ENCODE peak calls at places on chromosomes 7 and 10, in five cellular contexts. A, Y, V, W and P are unnamed samples.

GRCh38 chr7:22645418-22646181 is 81.4 kb upstream of the IL6 start:
- DNase-seq in A (no peak), Y (no peak), V (no peak), W (no peak), P (no peak)

GRCh38 chr7:17534348-17534747 is 235.9 kb downstream of the AHR start:
- DNase-seq in A (no peak), Y (no peak), V (no peak), W (no peak), P (no peak)

GRCh38 chr10:13891542-13892431 is 305.0 kb downstream of the PRPF18 start:
- DNase-seq in A (peak), Y (no peak), V (no peak), W (no peak), P (no peak)

GRCh38 chr10:30127120-30127541 is 67.7 kb upstream of the JCAD start:
- DNase-seq in A (no peak), Y (no peak), V (no peak), W (no peak), P (no peak)

GRCh38 chr10:8254350-8254749 is 199.9 kb downstream of the GATA3 start:
- DNase-seq in A (no peak), Y (no peak), V (no peak), W (no peak), P (no peak)

GRCh38 chr10:17429490-17429889 is 24.9 kb downstream of the ST8SIA6 start:
- DNase-seq in A (no peak), Y (no peak), V (no peak), W (no peak), P (no peak)

GRCh38 chr7:42104231-42104630 is 132.8 kb downstream of the GLI3 start:
- DNase-seq in A (no peak), Y (no peak), V (no peak), W (no peak), P (no peak)

GRCh38 chr10:128875955-128876354 is 591.1 kb upstream of the MGMT start:
- DNase-seq in A (no peak), Y (no peak), V (no peak), W (no peak), P (no peak)

GRCh38 chr7:79149831-79150230 is 303.6 kb downstream of the MAGI2 start:
- DNase-seq in A (no peak), Y (no peak), V (no peak), W (no peak), P (no peak)

GRCh38 chr7:47647213-47647985 is 65.5 kb upstream of the TNS3 start:
- DNase-seq in A (no peak), Y (no peak), V (no peak), W (no peak), P (peak)

GRCh38 chr10:35821339-35821911 is 179.3 kb upstream of the FZD8 start:
- DNase-seq in A (no peak), Y (no peak), V (no peak), W (peak), P (no peak)

GRCh38 chr10:71429304-71429703 is 32.6 kb downstream of the CDH23 start:
- DNase-seq in A (no peak), Y (no peak), V (no peak), W (no peak), P (no peak)

GRCh38 chr10:986137-986825 is 2.0 kb upstream of the GTPBP4 start:
- DNase-seq in A (no peak), Y (no peak), V (no peak), W (peak), P (peak)

GRCh38 chr7:41437257-41438196 is 265.4 kb downstream of the INHBA start:
- DNase-seq in A (no peak), Y (no peak), V (no peak), W (peak), P (peak)

GRCh38 chr7:150992833-150993302 is 2.1 kb downstream of the NOS3 start:
- DNase-seq in A (peak), Y (no peak), V (no peak), W (no peak), P (no peak)

GRCh38 chr7:1550846-1551155 is 5.2 kb downstream of the TMEM184A start:
- DNase-seq in A (no peak), Y (no peak), V (no peak), W (no peak), P (no peak)

GRCh38 chr7:68155676-68156075 is 1159.0 kb downstream of the TYW1 start:
- DNase-seq in A (no peak), Y (no peak), V (no peak), W (no peak), P (no peak)

GRCh38 chr10:128431506-128431905 is 305.3 kb upstream of the MKI67 start:
- DNase-seq in A (no peak), Y (no peak), V (no peak), W (no peak), P (no peak)

GRCh38 chr10:61187601-61188000 is 243.6 kb upstream of the RHOBTB1 start:
- DNase-seq in A (no peak), Y (no peak), V (no peak), W (no peak), P (no peak)

GRCh38 chr7:25054849-25055248 is 70.2 kb downstream of the CYCS start:
- DNase-seq in A (no peak), Y (no peak), V (no peak), W (no peak), P (no peak)

GRCh38 chr10:132575320-132576201 is 38.0 kb downstream of the INPP5A start:
- DNase-seq in A (no peak), Y (peak), V (no peak), W (no peak), P (no peak)
- H3K27ac ChIP-seq in A (peak), Y (no peak), V (no peak), W (no peak), P (peak)

DNA sequence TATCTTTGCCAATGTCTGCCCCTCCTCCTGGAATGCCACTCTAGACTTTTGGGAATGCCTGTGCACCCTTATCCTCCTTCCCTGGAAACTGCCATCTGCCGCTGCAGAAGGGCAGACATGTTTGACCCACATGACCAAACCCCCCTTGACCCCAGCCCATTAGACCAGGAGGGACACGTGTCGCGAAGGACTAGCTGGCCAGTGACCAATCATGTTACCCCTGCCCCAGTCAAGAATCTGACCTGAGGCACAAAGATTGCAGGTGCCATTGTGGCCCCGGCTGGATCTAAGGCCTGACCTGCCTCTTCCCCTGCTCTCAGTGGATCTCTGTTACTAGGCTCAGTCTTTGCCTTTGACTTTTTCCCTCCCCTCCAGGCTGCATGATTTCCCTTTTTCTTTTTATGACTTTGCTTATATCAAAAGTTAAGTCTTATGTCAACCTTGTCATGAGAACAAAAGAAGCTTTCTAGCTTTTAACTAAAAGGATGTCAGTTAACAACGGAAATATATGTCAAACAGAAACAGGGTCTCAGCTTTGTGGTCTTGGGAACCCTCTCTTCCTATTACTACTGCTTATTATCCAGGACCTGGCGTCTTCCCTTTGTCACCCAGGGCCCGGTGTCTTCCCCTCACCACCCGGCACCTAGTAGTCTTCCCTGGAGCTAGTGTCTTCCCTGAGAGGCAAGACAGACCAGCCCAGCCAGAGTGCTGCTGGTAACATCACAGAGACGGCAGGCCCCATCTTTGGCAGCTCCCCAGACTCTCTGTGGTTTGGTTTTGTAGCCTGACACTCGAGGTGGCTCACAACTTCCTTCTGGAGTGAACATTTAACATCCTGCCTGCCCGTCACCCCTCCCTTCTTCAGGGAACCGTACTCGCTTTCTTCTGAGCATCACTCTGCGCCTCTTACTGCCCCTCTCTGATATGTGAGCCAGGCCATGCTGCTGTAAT is 24.4 kb upstream of the PPIF start:
- DNase-seq in A (no peak), Y (no peak), V (no peak), W (peak), P (no peak)
- H3K4me3 ChIP-seq in A (no peak), Y (no peak), V (no peak), W (no peak), P (no peak)

GRCh38 chr10:80150172-80150571 is 17.6 kb downstream of the PLAC9 start:
- DNase-seq in A (no peak), Y (no peak), V (no peak), W (no peak), P (no peak)
- H3K27ac ChIP-seq in A (peak), Y (no peak), V (no peak), W (no peak), P (no peak)

GRCh38 chr10:92418221-92418620 is 127.3 kb downstream of the MARCHF5 start:
- DNase-seq in A (no peak), Y (no peak), V (no peak), W (no peak), P (no peak)

GRCh38 chr10:92421550-92421949 is 130.6 kb downstream of the MARCHF5 start:
- DNase-seq in A (no peak), Y (no peak), V (no peak), W (no peak), P (no peak)

GRCh38 chr10:92418891-92419290 is 127.9 kb downstream of the MARCHF5 start:
- DNase-seq in A (no peak), Y (no peak), V (no peak), W (no peak), P (no peak)

GRCh38 chr10:92419740-92420553 is 129.0 kb downstream of the MARCHF5 start:
- DNase-seq in A (peak), Y (no peak), V (no peak), W (no peak), P (peak)

GRCh38 chr10:92420554-92421275 is 129.7 kb downstream of the MARCHF5 start:
- DNase-seq in A (no peak), Y (no peak), V (no peak), W (no peak), P (no peak)
- H3K4me3 ChIP-seq in A (peak), Y (peak), V (no peak), W (no peak), P (peak)

GRCh38 chr7:140398821-140399220 is 491 bp upstream of the SLC37A3 start:
- DNase-seq in A (no peak), Y (no peak), V (no peak), W (no peak), P (no peak)

GRCh38 chr7:140402178-140402835 is 1.6 kb upstream of the RAB19 start:
- DNase-seq in A (no peak), Y (peak), V (no peak), W (peak), P (no peak)

GRCh38 chr7:140400381-140400780 is 2.1 kb upstream of the SLC37A3 start:
- DNase-seq in A (no peak), Y (no peak), V (no peak), W (no peak), P (no peak)

GRCh38 chr7:140403878-140404564 is at the start of gene RAB19:
- DNase-seq in A (no peak), Y (no peak), V (no peak), W (peak), P (no peak)

GRCh38 chr7:140404565-140405080 is 765 bp downstream of the RAB19 start:
- DNase-seq in A (no peak), Y (no peak), V (no peak), W (no peak), P (no peak)
- H3K27ac ChIP-seq in A (no peak), Y (no peak), V (no peak), W (no peak), P (no peak)

GRCh38 chr7:93914581-93915066 is 6.9 kb upstream of the GNG11 start:
- DNase-seq in A (no peak), Y (peak), V (no peak), W (peak), P (no peak)
- H3K4me3 ChIP-seq in A (peak), Y (no peak), V (peak), W (no peak), P (no peak)

DNA sequence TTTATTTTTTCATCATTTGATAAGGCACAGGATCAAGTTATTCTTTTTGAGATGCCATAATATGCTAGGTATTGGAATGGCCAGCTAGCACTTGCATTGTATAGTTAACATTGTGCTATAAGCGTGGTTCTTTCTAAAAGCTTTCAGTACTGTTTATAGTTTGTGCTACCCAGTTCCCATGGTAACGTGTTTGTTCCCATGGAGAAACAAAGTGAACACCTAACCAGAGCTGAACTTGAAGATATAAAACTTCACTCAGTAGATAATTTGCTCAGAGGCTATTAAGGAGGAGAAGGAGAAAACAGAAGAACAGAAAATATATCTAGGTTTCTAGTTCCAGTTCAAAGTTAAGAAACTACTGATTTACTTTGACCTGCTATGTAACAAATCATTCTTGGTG is 23.6 kb upstream of the ITGB8 start:
- DNase-seq in A (no peak), Y (no peak), V (no peak), W (no peak), P (no peak)
- H3K27ac ChIP-seq in A (no peak), Y (no peak), V (no peak), W (no peak), P (no peak)

GRCh38 chr7:27189560-27190283 is 4.7 kb upstream of the HOXA11 start:
- DNase-seq in A (no peak), Y (no peak), V (no peak), W (no peak), P (peak)
- H3K4me3 ChIP-seq in A (no peak), Y (no peak), V (no peak), W (no peak), P (no peak)

GRCh38 chr7:89738549-89738948 is 415.7 kb upstream of the STEAP1 start:
- DNase-seq in A (no peak), Y (no peak), V (no peak), W (no peak), P (no peak)
- H3K27ac ChIP-seq in A (no peak), Y (no peak), V (no peak), W (no peak), P (no peak)

GRCh38 chr7:128200376-128200775 is 40.7 kb upstream of the LEP start:
- DNase-seq in A (no peak), Y (no peak), V (no peak), W (no peak), P (no peak)

GRCh38 chr7:128201690-128202085 is 39.4 kb upstream of the LEP start:
- DNase-seq in A (no peak), Y (no peak), V (no peak), W (no peak), P (no peak)

GRCh38 chr7:128202287-128202957 is 38.7 kb upstream of the LEP start:
- DNase-seq in A (no peak), Y (no peak), V (no peak), W (no peak), P (no peak)

GRCh38 chr7:128203047-128203491 is 38.0 kb upstream of the LEP start:
- DNase-seq in A (no peak), Y (no peak), V (no peak), W (no peak), P (no peak)

GRCh38 chr7:128201067-128201689 is 39.9 kb upstream of the LEP start:
- DNase-seq in A (no peak), Y (no peak), V (no peak), W (no peak), P (no peak)
- H3K4me3 ChIP-seq in A (peak), Y (no peak), V (no peak), W (no peak), P (no peak)